ENCODE peak calls at places on chromosomes 5 and 9, in four cellular contexts. K, I, J and E are unnamed samples.
A peak's percentile ranks its signal among the peaks of the same experiment; 100 is the strongest.

GRCh38 chr5:90548069-90548593 is 10.5 kb upstream of the ADGRV1 start:
- DNase-seq in J (peak; percentile 87), K (peak; percentile 87), I (no peak), E (no peak)

GRCh38 chr5:150001660-150002493 is 1.3 kb downstream of the HMGXB3 start:
- DNase-seq in I (peak; percentile 78), J (peak; percentile 57), K (peak; percentile 54), E (peak; percentile 63)

GRCh38 chr5:50968296-50969206 is 302.1 kb downstream of the PARP8 start:
- DNase-seq in J (no peak), K (no peak), I (no peak), E (no peak)

GRCh38 chr5:77636423-77637169 is 1.9 kb downstream of the OTP start:
- DNase-seq in K (no peak), I (no peak), J (no peak), E (no peak)

GRCh38 chr9:133238272-133238850 is 29.3 kb upstream of the OBP2B start:
- DNase-seq in K (peak; percentile 72), J (peak; percentile 91), I (peak; percentile 47), E (no peak)

GRCh38 chr5:1494780-1495524 is 28.8 kb downstream of the LPCAT1 start:
- DNase-seq in J (peak; percentile 77), I (no peak), K (no peak), E (no peak)

GRCh38 chr9:36873247-36873875 is 160.7 kb downstream of the PAX5 start:
- DNase-seq in I (peak; percentile 43), J (peak; percentile 56), K (peak; percentile 84), E (peak; percentile 65)

GRCh38 chr5:115543365-115543700 is 1.2 kb downstream of the FEM1C start:
- DNase-seq in I (no peak), J (no peak), K (peak; percentile 37), E (no peak)

GRCh38 chr9:92661761-92662160 is 8.2 kb downstream of the IPPK start:
- DNase-seq in J (no peak), K (no peak), I (peak; percentile 56), E (no peak)

GRCh38 chr9:84723426-84723825 is 53.9 kb downstream of the NTRK2 start:
- DNase-seq in J (no peak), I (no peak), K (no peak), E (no peak)

GRCh38 chr5:122726990-122727616 is 47.8 kb upstream of the SNX2 start:
- DNase-seq in K (no peak), J (no peak), I (peak; percentile 89), E (no peak)

GRCh38 chr5:178786859-178787499 is 56.5 kb upstream of the ZNF354A start:
- DNase-seq in J (peak; percentile 52), I (no peak), K (no peak), E (no peak)

GRCh38 chr9:38362912-38363588 is 29.5 kb upstream of the ALDH1B1 start:
- DNase-seq in I (peak; percentile 66), K (peak; percentile 75), J (peak; percentile 45), E (no peak)

GRCh38 chr5:173454764-173455598 is 126.8 kb upstream of the STC2 start:
- DNase-seq in K (peak; percentile 11), J (no peak), I (peak; percentile 9), E (no peak)

GRCh38 chr5:175282611-175283225 is 161.3 kb downstream of the DRD1 start:
- DNase-seq in K (no peak), I (no peak), J (no peak), E (no peak)

GRCh38 chr5:31847354-31847753 is 208.4 kb downstream of the PDZD2 start:
- DNase-seq in K (no peak), I (no peak), J (no peak), E (no peak)

GRCh38 chr9:120583958-120584369 is 4.0 kb upstream of the CDK5RAP2 start:
- DNase-seq in K (peak; percentile 54), J (peak; percentile 42), I (peak; percentile 80), E (peak; percentile 77)

GRCh38 chr5:132134384-132134783 is 60.8 kb downstream of the CSF2 start:
- DNase-seq in I (peak; percentile 36), J (no peak), K (no peak), E (no peak)

GRCh38 chr9:113772121-113772885 is 103.8 kb upstream of the ZNF618 start:
- DNase-seq in J (no peak), K (no peak), I (peak; percentile 76), E (no peak)

GRCh38 chr9:128927731-128928411 is 7.1 kb downstream of the PHYHD1 start:
- DNase-seq in K (peak; percentile 71), J (peak; percentile 48), I (peak; percentile 65), E (peak; percentile 77)

GRCh38 chr5:177242304-177242703 is 61.2 kb downstream of the RAB24 start:
- DNase-seq in I (no peak), J (no peak), K (no peak), E (no peak)
- H3K36me3 ChIP-seq in I (peaks cover 15% of the 10 kb centered on the region), J (peaks cover 69% of the 10 kb centered on the region), K (peaks cover 24% of the 10 kb centered on the region), E (peaks cover 9% of the 10 kb centered on the region)

GRCh38 chr5:159286420-159287035 is 23.4 kb downstream of the UBLCP1 start:
- DNase-seq in J (no peak), I (peak; percentile 47), K (no peak), E (peak; percentile 16)
- TF ChIP-seq CTCF in J (peak; percentile 22), I (no peak), K (no peak), E (peak; percentile 23)

DNA sequence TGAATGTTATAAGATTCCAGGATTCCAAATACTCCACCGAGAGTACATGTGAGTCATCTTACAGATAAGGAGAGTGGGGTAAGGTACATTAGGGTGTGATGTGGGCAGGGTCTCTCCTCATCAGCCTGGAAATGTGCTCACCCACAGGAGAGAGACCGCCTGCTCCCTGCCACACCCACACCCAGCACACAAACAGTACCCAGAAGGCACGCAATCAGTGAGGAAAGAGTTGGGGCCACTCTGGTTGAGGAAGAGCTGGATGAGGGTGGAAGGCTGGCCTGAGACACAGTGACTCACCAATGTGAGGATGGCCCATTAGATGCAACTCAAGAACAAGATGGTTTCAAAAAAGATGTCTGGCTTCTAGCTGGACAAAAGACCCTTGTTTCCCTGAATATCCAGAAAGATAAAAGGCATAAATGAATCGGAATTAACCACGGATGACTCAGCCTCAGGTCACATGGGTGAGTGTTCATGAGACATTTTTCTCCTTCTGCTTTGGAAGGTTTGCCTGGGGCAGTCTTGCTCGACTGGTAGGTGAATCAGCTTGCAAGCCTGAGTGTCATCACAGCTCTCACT is 51.1 kb upstream of the LHFPL2 start:
- DNase-seq in K (no peak), I (peak; percentile 56), J (peak; percentile 48), E (no peak)
- H3K4me3 ChIP-seq in K (no peak overlapping the region), I (no peak overlapping the region), J (no peak overlapping the region), E (no peak overlapping the region)

DNA sequence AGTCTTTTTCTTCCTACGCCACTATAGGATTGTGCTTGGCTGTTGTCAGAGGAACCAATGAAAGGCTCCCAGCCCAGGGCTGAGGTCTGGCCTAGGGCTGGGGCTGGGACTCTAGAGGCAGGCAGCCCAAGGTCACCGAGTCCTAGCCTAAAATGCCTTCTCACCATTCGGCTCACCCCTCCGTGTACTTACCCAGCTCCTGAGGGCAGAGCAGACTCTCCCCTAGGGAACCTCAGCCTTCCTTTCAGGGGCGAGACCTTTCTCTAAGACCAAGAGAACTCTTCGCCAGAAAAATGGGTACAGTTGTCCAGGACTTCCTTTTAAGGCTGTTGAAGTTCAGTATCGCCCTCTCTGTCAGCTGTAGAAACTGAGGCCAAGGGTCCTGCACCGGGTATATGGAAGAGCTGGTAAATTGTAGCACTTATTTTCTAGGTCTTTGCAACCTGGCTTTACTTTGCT is 1.7 kb upstream of the SPRY4 start:
- DNase-seq in K (no peak), J (no peak), I (no peak), E (no peak)
- H3K36me3 ChIP-seq in K (no peaks in the 10 kb centered on the region), J (no peaks in the 10 kb centered on the region), I (no peaks in the 10 kb centered on the region), E (no peaks in the 10 kb centered on the region)

GRCh38 chr5:157004893-157005551 is 42.0 kb upstream of the TIMD4 start:
- DNase-seq in I (no peak), J (no peak), K (no peak), E (no peak)

DNA sequence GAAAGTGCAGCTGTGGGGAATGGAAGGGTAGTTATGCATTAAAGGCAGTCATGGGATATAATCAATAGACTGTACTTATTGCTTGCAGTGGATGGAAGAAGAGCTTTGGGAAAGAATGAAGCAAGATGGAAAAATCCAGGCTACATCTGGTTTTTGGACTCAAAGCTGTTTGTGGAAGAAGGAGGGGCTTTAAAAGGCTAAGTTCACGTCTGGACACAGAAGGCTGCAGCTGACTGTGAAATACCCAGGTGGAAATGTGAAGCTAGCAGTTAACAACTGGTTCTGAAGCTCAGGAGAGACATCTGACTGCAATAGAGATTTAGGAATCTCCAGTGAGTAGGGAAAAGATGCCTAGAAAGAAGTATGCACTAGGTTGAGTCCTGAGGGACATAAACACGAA is 43.2 kb upstream of the TIMD4 start:
- DNase-seq in I (no peak), K (no peak), J (no peak), E (no peak)
- TF ChIP-seq CTCF in I (no peak), K (no peak), J (no peak), E (no peak)

GRCh38 chr9:94165592-94166236 is 81.5 kb downstream of the PTPDC1 start:
- DNase-seq in I (peak; percentile 99), J (peak; percentile 99), K (peak; percentile 98), E (peak; percentile 99)
- H3K4me3 ChIP-seq in I (peak overlapping the region; percentile 83), J (peak overlapping the region; percentile 96), K (peak overlapping the region; percentile 30), E (peak overlapping the region; percentile 4)

GRCh38 chr9:80507611-80508010 is 935.8 kb downstream of the TLE4 start:
- DNase-seq in J (no peak), I (no peak), K (no peak), E (no peak)
- H3K36me3 ChIP-seq in J (no peaks in the 10 kb centered on the region), I (no peaks in the 10 kb centered on the region), K (no peaks in the 10 kb centered on the region), E (no peaks in the 10 kb centered on the region)

GRCh38 chr5:96259211-96259772 is 173.8 kb downstream of the PCSK1 start:
- DNase-seq in J (no peak), K (no peak), I (peak; percentile 75), E (no peak)

GRCh38 chr5:96257904-96258303 is 175.1 kb downstream of the PCSK1 start:
- DNase-seq in I (no peak), K (no peak), J (no peak), E (no peak)

GRCh38 chr5:96254980-96255681 is 177.9 kb downstream of the PCSK1 start:
- DNase-seq in K (peak; percentile 24), J (no peak), I (peak; percentile 86), E (no peak)

GRCh38 chr5:96258692-96259091 is 174.4 kb downstream of the PCSK1 start:
- DNase-seq in J (no peak), I (no peak), K (no peak), E (no peak)

GRCh38 chr5:96256795-96257470 is 176.1 kb downstream of the PCSK1 start:
- DNase-seq in J (no peak), I (peak; percentile 64), K (peak; percentile 31), E (peak; percentile 66)
- TF ChIP-seq CTCF in J (no peak), I (no peak), K (no peak), E (peak; percentile 10)